ENCODE peak calls at places on chromosomes 4 and X, in six cellular contexts. O is GM12878, P is upper lobe of left lung, Z is A549, M is HepG2, D is K562. S is an unnamed sample.
A peak's percentile ranks its signal among the peaks of the same experiment; 100 is the strongest.

GRCh38 chrX:118199997-118200396 is 83.4 kb upstream of the KLHL13 start:
- ATAC-seq in O (no peak), P (no peak), Z (no peak), M (no peak), D (no peak), S (no peak)

GRCh38 chr4:7703669-7704068 is 236.0 kb downstream of the AFAP1 start:
- ATAC-seq in O (no peak), P (no peak), Z (no peak), M (peak; percentile 23), D (peak; percentile 20), S (no peak)

GRCh38 chrX:100939336-100939735 is 10.6 kb upstream of the XKRX start:
- ATAC-seq in O (no peak), P (no peak), Z (no peak), M (no peak), D (no peak), S (no peak)

GRCh38 chr4:123127218-123127617 is 204.8 kb upstream of the NUDT6 start:
- ATAC-seq in O (no peak), P (no peak), Z (no peak), M (no peak), D (no peak), S (no peak)

GRCh38 chrX:115233497-115234219 is at the start of gene LRCH2:
- ATAC-seq in O (peak; percentile 35), P (peak; percentile 81), Z (peak; percentile 47), M (no peak), D (no peak), S (peak; percentile 75)

GRCh38 chr4:6742989-6743388 is 27.0 kb downstream of the BLOC1S4 start:
- ATAC-seq in O (no peak), P (no peak), Z (no peak), M (no peak), D (peak; percentile 33), S (no peak)

GRCh38 chr4:100981447-100982204 is 365.7 kb downstream of the PPP3CA start:
- ATAC-seq in O (no peak), P (peak; percentile 83), Z (no peak), M (no peak), D (no peak), S (peak; percentile 78)

GRCh38 chr4:176044589-176044951 is 21.1 kb upstream of the WDR17 start:
- ATAC-seq in O (no peak), P (no peak), Z (no peak), M (no peak), D (no peak), S (no peak)

GRCh38 chrX:97102938-97103337 is 219.2 kb downstream of the RPA4 start:
- ATAC-seq in O (peak; percentile 49), P (no peak), Z (no peak), M (no peak), D (no peak), S (no peak)

GRCh38 chr4:184059099-184059498 is 154.0 kb downstream of the STOX2 start:
- ATAC-seq in O (no peak), P (no peak), Z (no peak), M (no peak), D (no peak), S (no peak)

GRCh38 chr4:127782275-127783025 is at the start of gene HSPA4L:
- ATAC-seq in O (peak; percentile 54), P (peak; percentile 61), Z (peak; percentile 91), M (peak; percentile 95), D (peak; percentile 62), S (peak; percentile 54)

GRCh38 chrX:134236690-134237362 is at the start of gene CCDC160:
- ATAC-seq in O (peak; percentile 37), P (peak; percentile 70), Z (peak; percentile 77), M (peak; percentile 95), D (peak; percentile 66), S (peak; percentile 55)

GRCh38 chr4:107719211-107719926 is 665 bp downstream of the PAPSS1 start:
- ATAC-seq in O (peak; percentile 12), P (peak; percentile 27), Z (peak; percentile 28), M (peak; percentile 51), D (peak; percentile 11), S (no peak)

GRCh38 chr4:118825799-118826198 is 10.1 kb downstream of the SEC24D start:
- ATAC-seq in O (peak; percentile 70), P (no peak), Z (no peak), M (no peak), D (no peak), S (no peak)
- TF ChIP-seq EP300 in O (no peak), P (no peak), Z (no peak), M (no peak), D (no peak), S (no peak)

GRCh38 chr4:10118355-10119004 is 1.9 kb upstream of the WDR1 start:
- ATAC-seq in O (peak; percentile 2), P (no peak), Z (no peak), M (no peak), D (no peak), S (no peak)
- H3K4me1 ChIP-seq in O (peaks cover 17% of the 10 kb centered on the region), P (peaks cover 53% of the 10 kb centered on the region), Z (peaks cover 20% of the 10 kb centered on the region), M (peaks cover 89% of the 10 kb centered on the region), D (peaks cover 34% of the 10 kb centered on the region), S (no peaks in the 10 kb centered on the region)

GRCh38 chr4:113146876-113147358 is 97.5 kb downstream of the ANK2 start:
- ATAC-seq in O (peak; percentile 90), P (peak; percentile 66), Z (no peak), M (peak; percentile 51), D (no peak), S (peak; percentile 48)

GRCh38 chr4:113145147-113145518 is 95.7 kb downstream of the ANK2 start:
- ATAC-seq in O (no peak), P (no peak), Z (no peak), M (no peak), D (no peak), S (no peak)

GRCh38 chr4:113145519-113146291 is 96.3 kb downstream of the ANK2 start:
- ATAC-seq in O (no peak), P (no peak), Z (no peak), M (peak; percentile 67), D (no peak), S (no peak)

GRCh38 chr4:113142351-113142750 is 92.9 kb downstream of the ANK2 start:
- ATAC-seq in O (no peak), P (no peak), Z (no peak), M (peak; percentile 25), D (no peak), S (no peak)

GRCh38 chr4:113141901-113142346 is 92.5 kb downstream of the ANK2 start:
- ATAC-seq in O (peak; percentile 79), P (peak; percentile 36), Z (no peak), M (peak; percentile 87), D (no peak), S (no peak)
- TF ChIP-seq EP300 in O (no peak), P (no peak), Z (no peak), M (peak; percentile 91), D (no peak), S (no peak)

GRCh38 chr4:31052519-31052918 is 332.4 kb downstream of the PCDH7 start:
- ATAC-seq in O (no peak), P (no peak), Z (no peak), M (no peak), D (no peak), S (no peak)
- H3K4me1 ChIP-seq in O (no peaks in the 10 kb centered on the region), P (no peaks in the 10 kb centered on the region), Z (no peaks in the 10 kb centered on the region), M (no peaks in the 10 kb centered on the region), D (no peaks in the 10 kb centered on the region), S (peaks cover 25% of the 10 kb centered on the region)

GRCh38 chrX:40098264-40099045 is 697 bp upstream of the BCOR start:
- ATAC-seq in O (peak; percentile 48), P (peak; percentile 51), Z (peak; percentile 70), M (peak; percentile 58), D (peak; percentile 52), S (peak; percentile 31)
- TF ChIP-seq EP300 in O (no peak), P (no peak), Z (no peak), M (no peak), D (no peak), S (no peak)

GRCh38 chr4:66574145-66574978 is 904.1 kb upstream of the EPHA5 start:
- ATAC-seq in O (no peak), P (peak; percentile 19), Z (peak; percentile 69), M (no peak), D (no peak), S (no peak)

GRCh38 chr4:66577922-66578321 is 907.6 kb upstream of the EPHA5 start:
- ATAC-seq in O (no peak), P (no peak), Z (no peak), M (no peak), D (no peak), S (no peak)

GRCh38 chr4:66572949-66573348 is 902.7 kb upstream of the EPHA5 start:
- ATAC-seq in O (no peak), P (no peak), Z (peak; percentile 53), M (no peak), D (no peak), S (no peak)

GRCh38 chr4:66571145-66571544 is 900.9 kb upstream of the EPHA5 start:
- ATAC-seq in O (no peak), P (no peak), Z (no peak), M (no peak), D (no peak), S (no peak)

DNA sequence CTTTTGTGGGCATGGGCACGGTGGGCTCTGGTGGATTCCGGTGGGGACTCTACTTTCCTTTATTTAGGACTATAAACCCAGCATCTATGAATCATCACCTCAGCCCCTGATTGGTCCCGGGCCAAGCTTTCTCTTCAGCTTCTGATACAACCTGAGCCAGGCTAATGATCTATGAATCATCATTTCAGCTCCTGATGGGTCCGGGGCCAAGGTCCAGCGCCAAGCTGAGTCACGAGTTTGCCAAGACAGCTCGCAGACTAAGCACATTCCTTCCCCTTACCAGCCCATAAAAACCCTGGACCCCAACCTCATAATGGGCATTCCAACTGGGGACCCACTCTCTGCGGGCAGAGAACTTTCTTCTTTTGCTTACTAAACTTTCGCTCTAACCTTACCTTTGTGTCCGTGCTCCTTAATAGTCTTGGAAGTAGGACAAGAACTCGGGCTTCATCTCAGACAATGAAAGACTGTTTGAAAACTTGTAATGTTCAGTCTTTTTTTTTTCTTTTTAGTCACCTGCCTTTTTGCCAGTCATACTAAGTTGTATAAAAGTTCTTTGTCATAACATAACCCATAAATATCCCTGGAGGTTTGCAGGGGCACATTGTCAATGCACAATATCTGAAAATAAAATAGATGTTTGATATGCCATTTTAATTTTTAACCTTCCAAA is 904.9 kb upstream of the EPHA5 start:
- ATAC-seq in O (no peak), P (peak; percentile 47), Z (peak; percentile 98), M (peak; percentile 93), D (no peak), S (no peak)
- H3K4me1 ChIP-seq in O (no peaks in the 10 kb centered on the region), P (no peaks in the 10 kb centered on the region), Z (peaks cover 48% of the 10 kb centered on the region), M (peaks cover 11% of the 10 kb centered on the region), D (no peaks in the 10 kb centered on the region), S (no peaks in the 10 kb centered on the region)

GRCh38 chrX:136171420-136171819 is 24.1 kb downstream of the FHL1 start:
- ATAC-seq in O (no peak), P (no peak), Z (no peak), M (no peak), D (no peak), S (no peak)
- TF ChIP-seq EP300 in O (no peak), P (no peak), Z (no peak), M (no peak), D (no peak), S (no peak)

GRCh38 chr4:169228076-169228475 is 42.7 kb downstream of the SH3RF1 start:
- ATAC-seq in O (no peak), P (no peak), Z (no peak), M (no peak), D (no peak), S (no peak)

GRCh38 chr4:169225058-169225751 is 45.6 kb downstream of the SH3RF1 start:
- ATAC-seq in O (peak; percentile 42), P (peak; percentile 55), Z (peak; percentile 87), M (no peak), D (no peak), S (no peak)

GRCh38 chr4:169225812-169226211 is 44.9 kb downstream of the SH3RF1 start:
- ATAC-seq in O (peak; percentile 48), P (no peak), Z (peak; percentile 37), M (no peak), D (no peak), S (no peak)

GRCh38 chr4:169229571-169230028 is 41.2 kb downstream of the SH3RF1 start:
- ATAC-seq in O (no peak), P (peak; percentile 91), Z (peak; percentile 90), M (no peak), D (no peak), S (peak; percentile 61)

GRCh38 chr4:169226565-169226964 is 44.2 kb downstream of the SH3RF1 start:
- ATAC-seq in O (no peak), P (no peak), Z (no peak), M (no peak), D (no peak), S (no peak)
- H3K4me1 ChIP-seq in O (peaks cover 4% of the 10 kb centered on the region), P (peaks cover 36% of the 10 kb centered on the region), Z (peaks cover 50% of the 10 kb centered on the region), M (peaks cover 4% of the 10 kb centered on the region), D (no peaks in the 10 kb centered on the region), S (no peaks in the 10 kb centered on the region)

S was measured in gastroesophageal sphincter.